ENCODE peak calls at places on chromosome 18, in ten cellular contexts. R is A549, P is transverse colon, Z is prostate gland, Q is H1, I is sigmoid colon, M is GM12878, B is spleen, V is HCT116, L is K562. C is an unnamed sample.
A peak's percentile ranks its signal among the peaks of the same experiment; 100 is the strongest.

GRCh38 chr18:80253236-80253635 is 5.9 kb upstream of the PARD6G start:
- DNase-seq in P (no peak), L (no peak), V (no peak), B (no peak), M (no peak), Q (no peak), I (no peak), R (no peak), Z (no peak), C (no peak)

GRCh38 chr18:37403100-37403781 is 162.4 kb downstream of the CELF4 start:
- DNase-seq in R (no peak), I (no peak), L (no peak), Z (no peak), V (no peak), Q (no peak), P (no peak), M (no peak), B (peak; percentile 68), C (peak; percentile 20)

GRCh38 chr18:69954719-69955118 is 7.0 kb upstream of the CD226 start:
- DNase-seq in L (no peak), Z (no peak), I (no peak), R (no peak), Q (no peak), P (no peak), B (no peak), V (no peak), M (no peak), C (no peak)

GRCh38 chr18:68604256-68604655 is 110.7 kb downstream of the TMX3 start:
- DNase-seq in Q (no peak), B (no peak), R (no peak), I (no peak), V (no peak), L (no peak), P (no peak), Z (no peak), M (no peak), C (no peak)

GRCh38 chr18:34978533-34978893 is 62.7 kb upstream of the MAPRE2 start:
- DNase-seq in Z (no peak), Q (no peak), B (no peak), M (no peak), V (no peak), I (no peak), P (no peak), R (no peak), L (no peak), C (no peak)

GRCh38 chr18:13639196-13639595 is 87.2 kb downstream of the FAM210A start:
- DNase-seq in I (peak; percentile 51), R (no peak), Z (no peak), L (no peak), M (no peak), Q (no peak), V (no peak), P (no peak), B (no peak), C (no peak)

GRCh38 chr18:32349728-32350395 is 120.8 kb downstream of the GAREM1 start:
- DNase-seq in L (no peak), I (peak; percentile 89), P (peak; percentile 62), B (no peak), R (peak; percentile 80), M (no peak), Q (no peak), Z (peak; percentile 24), V (peak; percentile 91), C (peak; percentile 88)

GRCh38 chr18:62938006-62938405 is 222.7 kb downstream of the PHLPP1 start:
- DNase-seq in I (no peak), L (no peak), V (no peak), M (no peak), B (no peak), R (no peak), Z (no peak), P (no peak), Q (no peak), C (no peak)

GRCh38 chr18:62572456-62572855 is 49.6 kb downstream of the ZCCHC2 start:
- DNase-seq in M (no peak), B (no peak), V (no peak), R (no peak), L (no peak), I (no peak), Q (no peak), P (no peak), Z (no peak), C (no peak)

GRCh38 chr18:25467226-25468065 is 115.5 kb upstream of the ZNF521 start:
- DNase-seq in R (no peak), V (no peak), Q (no peak), L (no peak), Z (peak; percentile 56), B (peak; percentile 75), I (no peak), P (no peak), M (no peak), C (no peak)

GRCh38 chr18:54774423-54774822 is 53.9 kb upstream of the RAB27B start:
- DNase-seq in Z (no peak), P (no peak), R (no peak), L (no peak), M (no peak), I (no peak), V (no peak), Q (no peak), B (no peak), C (no peak)

GRCh38 chr18:46148810-46149209 is 44.6 kb downstream of the HAUS1 start:
- DNase-seq in I (no peak), V (no peak), L (peak; percentile 49), M (no peak), B (no peak), R (peak; percentile 66), Q (peak; percentile 43), P (peak; percentile 25), Z (peak; percentile 21), C (peak; percentile 38)

GRCh38 chr18:60021556-60021955 is 121.8 kb downstream of the PMAIP1 start:
- DNase-seq in B (no peak), L (no peak), Z (no peak), M (no peak), P (no peak), Q (no peak), R (no peak), I (no peak), V (no peak), C (no peak)

GRCh38 chr18:2222270-2223185 is 348.8 kb downstream of the METTL4 start:
- DNase-seq in P (peak; percentile 29), Q (no peak), Z (no peak), M (no peak), V (no peak), R (peak; percentile 35), B (no peak), I (no peak), L (no peak), C (no peak)

GRCh38 chr18:22490429-22490846 is 72.7 kb upstream of the CTAGE1 start:
- DNase-seq in P (no peak), V (no peak), R (peak; percentile 12), Q (no peak), B (no peak), L (no peak), Z (no peak), M (no peak), I (no peak), C (no peak)
- H3K4me1 ChIP-seq in P (peaks cover 14% of the 10 kb centered on the region), V (peaks cover 8% of the 10 kb centered on the region), R (peaks cover 21% of the 10 kb centered on the region), Q (no peaks in the 10 kb centered on the region), B (no peaks in the 10 kb centered on the region), L (peaks cover 12% of the 10 kb centered on the region), Z (no peaks in the 10 kb centered on the region), M (no peaks in the 10 kb centered on the region), I (peaks cover 18% of the 10 kb centered on the region), C (peaks cover 15% of the 10 kb centered on the region)

GRCh38 chr18:36337679-36338419 is 40.3 kb downstream of the FHOD3 start:
- DNase-seq in P (no peak), V (no peak), I (no peak), Z (no peak), B (no peak), L (no peak), Q (no peak), R (no peak), M (no peak), C (no peak)

GRCh38 chr18:36334798-36335197 is 37.3 kb downstream of the FHOD3 start:
- DNase-seq in Z (no peak), I (no peak), M (no peak), B (no peak), Q (no peak), V (no peak), P (no peak), L (no peak), R (no peak), C (no peak)

GRCh38 chr18:36333418-36333817 is 35.9 kb downstream of the FHOD3 start:
- DNase-seq in I (no peak), B (no peak), P (no peak), R (no peak), L (no peak), Q (no peak), V (no peak), M (no peak), Z (no peak), C (no peak)

GRCh38 chr18:36338420-36338933 is 41.0 kb downstream of the FHOD3 start:
- DNase-seq in Z (no peak), V (no peak), L (no peak), M (no peak), Q (no peak), I (no peak), R (no peak), B (no peak), P (no peak), C (no peak)

DNA sequence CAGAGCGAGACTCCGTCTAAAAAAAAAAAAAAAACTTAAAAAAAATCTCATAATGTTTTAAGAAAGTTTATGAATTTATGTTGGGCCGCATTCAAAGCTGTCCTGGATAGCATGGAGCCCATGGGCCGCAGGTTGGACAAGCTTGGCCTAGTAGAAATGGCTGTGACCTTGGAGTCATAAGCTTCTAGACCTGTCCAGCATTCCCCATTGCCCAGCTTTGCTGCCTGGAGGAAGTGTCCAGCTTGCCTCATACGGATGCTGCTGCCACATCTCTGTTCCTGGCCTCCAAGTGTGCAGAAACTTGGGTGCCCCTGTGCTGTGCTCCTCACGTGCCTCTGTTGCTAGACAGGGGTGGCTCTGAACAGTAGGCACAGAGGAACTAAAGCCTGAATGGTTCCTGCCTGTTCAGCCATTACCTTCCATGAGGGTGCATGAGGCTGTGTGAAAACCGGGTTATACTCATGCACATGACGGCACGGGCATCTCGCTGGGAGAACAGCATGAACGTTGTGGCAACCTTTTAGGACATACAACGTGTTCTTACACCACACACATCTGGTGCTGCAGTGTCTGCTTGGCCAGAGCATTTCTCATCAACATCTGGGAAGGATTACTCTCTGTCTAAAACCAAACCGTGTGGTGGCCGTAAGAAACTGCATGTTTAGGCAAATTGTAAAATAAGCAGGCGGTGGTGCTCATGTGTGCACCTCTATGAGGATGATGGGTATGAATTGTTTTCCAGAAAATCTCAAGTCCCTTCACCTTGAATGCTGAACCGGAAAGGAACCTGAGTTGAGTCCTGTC is 38.2 kb downstream of the FHOD3 start:
- DNase-seq in M (no peak), Z (no peak), L (no peak), P (no peak), V (no peak), Q (no peak), I (no peak), R (no peak), B (no peak), C (no peak)
- TF ChIP-seq CTCF in M (no peak), Z (no peak), L (no peak), P (no peak), V (no peak), Q (no peak), I (no peak), R (no peak), B (no peak), C (no peak)

GRCh38 chr18:73897517-73897916 is 250.1 kb downstream of the FBXO15 start:
- DNase-seq in V (no peak), Z (no peak), B (no peak), R (no peak), I (no peak), Q (no peak), M (no peak), L (no peak), P (no peak), C (no peak)
- TF ChIP-seq POLR2A in V (no peak), Z (no peak), B (no peak), R (no peak), I (no peak), Q (no peak), M (no peak), L (no peak), P (no peak), C (no peak)

GRCh38 chr18:74228312-74228711 is 63.5 kb downstream of the CYB5A start:
- DNase-seq in Z (no peak), V (no peak), M (no peak), Q (no peak), B (no peak), R (no peak), I (no peak), P (no peak), L (no peak), C (no peak)
- H3K4me1 ChIP-seq in Z (no peaks in the 10 kb centered on the region), V (peaks cover 4% of the 10 kb centered on the region), M (no peaks in the 10 kb centered on the region), Q (no peaks in the 10 kb centered on the region), B (no peaks in the 10 kb centered on the region), R (peaks cover 15% of the 10 kb centered on the region), I (peaks cover 1% of the 10 kb centered on the region), P (peaks cover 9% of the 10 kb centered on the region), L (peaks cover 8% of the 10 kb centered on the region), C (peaks cover 97% of the 10 kb centered on the region)

C was measured in body of pancreas.